ENCODE peak calls at places on chromosomes 3 and 15, in four cellular contexts. One of them, this sample, is unnamed.

GRCh38 chr15:90865702-90866101 is 2.7 kb upstream of the FURIN start:
- DNase-seq in left ventricle myocardium inferior: no peak
- DNase-seq in coronary artery: no peak
- DNase-seq in colonic mucosa: no peak
- DNase-seq in this sample: no peak

GRCh38 chr3:156729460-156730179 is 55.2 kb downstream of the TIPARP start:
- DNase-seq in coronary artery: no peak
- DNase-seq in colonic mucosa: no peak
- DNase-seq in left ventricle myocardium inferior: no peak
- DNase-seq in this sample: no peak

GRCh38 chr15:74442063-74442462 is 8.3 kb upstream of the SEMA7A start:
- DNase-seq in coronary artery: no peak
- DNase-seq in colonic mucosa: no peak
- DNase-seq in left ventricle myocardium inferior: no peak
- DNase-seq in this sample: no peak

GRCh38 chr15:40330368-40330836 is 6.9 kb downstream of the INAFM2 start:
- DNase-seq in left ventricle myocardium inferior: no peak
- DNase-seq in colonic mucosa: no peak
- DNase-seq in coronary artery: no peak
- DNase-seq in this sample: peak; percentile 92

GRCh38 chr3:104596551-104596950 is 770.2 kb upstream of the ALCAM start:
- DNase-seq in colonic mucosa: no peak
- DNase-seq in coronary artery: no peak
- DNase-seq in left ventricle myocardium inferior: no peak
- DNase-seq in this sample: no peak

GRCh38 chr15:61556037-61556648 is 327.0 kb upstream of the RORA start:
- DNase-seq in coronary artery: no peak
- DNase-seq in left ventricle myocardium inferior: no peak
- DNase-seq in colonic mucosa: no peak
- DNase-seq in this sample: no peak

GRCh38 chr3:79032686-79033318 is 735.0 kb downstream of the ROBO1 start:
- DNase-seq in coronary artery: no peak
- DNase-seq in left ventricle myocardium inferior: no peak
- DNase-seq in colonic mucosa: no peak
- DNase-seq in this sample: no peak

GRCh38 chr15:50298340-50298739 is 32.8 kb upstream of the HDC start:
- DNase-seq in coronary artery: no peak
- DNase-seq in colonic mucosa: no peak
- DNase-seq in left ventricle myocardium inferior: no peak
- DNase-seq in this sample: no peak

GRCh38 chr15:40845511-40846284 is 1.9 kb downstream of the SPINT1 start:
- DNase-seq in coronary artery: no peak
- DNase-seq in left ventricle myocardium inferior: no peak
- DNase-seq in colonic mucosa: peak; percentile 91
- DNase-seq in this sample: no peak

GRCh38 chr3:139299261-139300132 is 44.3 kb upstream of the MRPS22 start:
- DNase-seq in colonic mucosa: no peak
- DNase-seq in left ventricle myocardium inferior: no peak
- DNase-seq in coronary artery: no peak
- DNase-seq in this sample: peak; percentile 86

GRCh38 chr15:67080118-67080899 is 14.9 kb downstream of the SMAD3 start:
- DNase-seq in coronary artery: peak; percentile 85
- DNase-seq in left ventricle myocardium inferior: peak; percentile 37
- DNase-seq in colonic mucosa: no peak
- DNase-seq in this sample: peak; percentile 83

GRCh38 chr3:12222765-12223485 is 64.2 kb upstream of the TIMP4 start:
- DNase-seq in left ventricle myocardium inferior: no peak
- DNase-seq in coronary artery: no peak
- DNase-seq in colonic mucosa: no peak
- DNase-seq in this sample: no peak

GRCh38 chr3:11784962-11785361 is 61.7 kb downstream of the TAMM41 start:
- DNase-seq in coronary artery: no peak
- DNase-seq in colonic mucosa: no peak
- DNase-seq in left ventricle myocardium inferior: no peak
- DNase-seq in this sample: no peak

GRCh38 chr15:93830221-93830765 is 401.1 kb upstream of the MCTP2 start:
- DNase-seq in left ventricle myocardium inferior: no peak
- DNase-seq in colonic mucosa: no peak
- DNase-seq in coronary artery: no peak
- DNase-seq in this sample: no peak

GRCh38 chr15:74791667-74792066 is 9.8 kb downstream of the CSK start:
- DNase-seq in coronary artery: no peak
- DNase-seq in left ventricle myocardium inferior: no peak
- DNase-seq in colonic mucosa: peak; percentile 19
- DNase-seq in this sample: no peak

GRCh38 chr3:50302095-50303037 is 1.0 kb downstream of the HYAL1 start:
- DNase-seq in coronary artery: peak; percentile 75
- DNase-seq in left ventricle myocardium inferior: no peak
- DNase-seq in colonic mucosa: no peak
- DNase-seq in this sample: peak; percentile 59

GRCh38 chr3:149547413-149547812 is 72.9 kb downstream of the TM4SF4 start:
- DNase-seq in coronary artery: peak; percentile 87
- DNase-seq in colonic mucosa: peak; percentile 56
- DNase-seq in left ventricle myocardium inferior: peak; percentile 67
- DNase-seq in this sample: peak; percentile 83

GRCh38 chr3:70076394-70076793 is 76.9 kb downstream of the SAMMSON start:
- DNase-seq in coronary artery: no peak
- DNase-seq in left ventricle myocardium inferior: no peak
- DNase-seq in colonic mucosa: no peak
- DNase-seq in this sample: no peak

GRCh38 chr15:69390575-69390974 is 23.6 kb upstream of the KIF23 start:
- DNase-seq in left ventricle myocardium inferior: no peak
- DNase-seq in coronary artery: no peak
- DNase-seq in colonic mucosa: no peak
- DNase-seq in this sample: no peak

GRCh38 chr15:100330221-100330620 is 11.6 kb downstream of the ADAMTS17 start:
- DNase-seq in colonic mucosa: no peak
- DNase-seq in left ventricle myocardium inferior: no peak
- DNase-seq in coronary artery: peak; percentile 47
- DNase-seq in this sample: no peak

GRCh38 chr3:131730581-131730980 is 227.8 kb upstream of the MRPL3 start:
- DNase-seq in coronary artery: no peak
- DNase-seq in left ventricle myocardium inferior: no peak
- DNase-seq in colonic mucosa: no peak
- DNase-seq in this sample: no peak

DNA sequence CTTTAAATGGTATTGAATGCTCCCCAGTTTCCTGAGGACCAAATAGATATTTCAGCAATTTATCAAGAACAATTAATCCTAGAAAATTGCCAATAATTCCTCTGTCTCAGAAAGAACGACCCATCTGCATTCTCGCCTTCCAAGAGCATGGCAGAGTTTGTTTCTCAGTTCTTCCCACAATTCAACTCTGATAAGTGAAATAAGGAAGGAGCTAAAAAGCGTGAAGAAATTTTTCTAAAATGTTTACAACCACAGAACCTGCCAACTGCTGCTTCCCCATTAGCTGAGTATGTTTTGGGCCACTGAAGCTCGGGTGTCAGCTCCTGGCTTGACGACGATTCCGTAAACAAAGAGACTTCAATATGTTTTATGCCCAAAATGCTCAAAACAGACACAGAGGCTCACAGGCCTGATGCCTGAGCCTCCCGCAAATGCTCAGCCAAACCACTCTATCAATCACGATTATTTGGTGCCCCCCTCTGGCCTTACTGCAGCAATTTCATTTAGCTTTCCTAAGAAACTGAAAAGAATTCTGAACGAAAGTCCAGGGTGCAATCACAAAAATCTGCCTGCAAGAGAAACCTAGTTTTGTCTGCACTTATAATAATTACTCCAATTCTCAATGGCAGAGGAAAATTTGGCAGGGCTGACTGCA is 259.2 kb upstream of the CCDC54 start:
- DNase-seq in left ventricle myocardium inferior: no peak
- DNase-seq in coronary artery: no peak
- DNase-seq in colonic mucosa: no peak
- DNase-seq in this sample: peak; percentile 52
- TF ChIP-seq CTCF in left ventricle myocardium inferior: peak; percentile 56
- TF ChIP-seq CTCF in coronary artery: peak; percentile 25
- TF ChIP-seq CTCF in colonic mucosa: no peak
- TF ChIP-seq CTCF in this sample: peak; percentile 23

DNA sequence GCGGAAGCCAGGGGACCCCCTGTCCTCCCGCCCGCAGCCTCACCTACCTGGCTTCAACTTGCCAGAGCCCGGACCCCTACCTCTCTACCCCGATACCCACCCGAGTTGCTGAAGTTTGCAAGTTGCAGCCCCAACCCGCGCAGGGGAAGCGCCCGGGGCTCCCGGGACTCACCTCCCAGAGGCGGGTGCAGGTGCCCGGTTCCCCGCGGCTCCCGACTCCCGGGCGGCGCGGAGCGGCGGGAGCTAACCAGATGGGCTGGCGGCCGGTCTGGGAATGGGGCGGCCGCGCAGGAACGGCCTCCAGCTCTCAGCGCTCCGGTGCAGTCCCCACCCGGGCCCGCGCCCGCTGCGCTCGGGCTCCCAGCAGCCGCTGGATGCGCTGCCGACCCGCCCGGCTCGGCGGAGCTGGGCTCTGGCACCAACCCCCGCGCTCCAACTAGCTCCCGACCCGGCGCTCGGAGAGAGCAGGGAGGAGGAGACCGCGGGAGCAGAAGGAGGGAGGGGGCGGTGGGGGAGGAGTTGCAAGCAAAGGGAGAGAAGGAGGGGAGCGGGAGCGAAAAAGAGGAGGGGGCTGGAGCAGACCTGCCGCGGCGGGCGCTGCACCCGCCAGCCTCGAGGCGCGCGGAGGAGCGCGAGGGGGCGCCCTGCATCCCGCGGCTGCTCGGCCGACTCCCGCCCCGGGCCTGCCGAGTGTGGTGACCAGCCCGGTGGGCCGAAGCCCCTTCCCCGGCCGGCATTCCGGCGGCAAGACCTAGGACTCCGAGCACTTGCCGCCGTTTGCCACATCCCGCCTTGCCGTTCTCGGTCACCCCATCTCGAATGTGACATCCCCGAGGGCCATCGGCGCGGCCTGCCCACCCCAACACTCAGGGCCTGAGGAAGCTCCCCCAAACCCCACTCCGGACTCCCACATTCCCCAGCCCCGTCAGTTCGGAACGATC is at the start of gene SEMA5B:
- DNase-seq in coronary artery: no peak
- DNase-seq in colonic mucosa: peak; percentile 23
- DNase-seq in left ventricle myocardium inferior: peak; percentile 31
- DNase-seq in this sample: peak; percentile 33
- TF ChIP-seq CTCF in coronary artery: peak; percentile 65
- TF ChIP-seq CTCF in colonic mucosa: no peak
- TF ChIP-seq CTCF in left ventricle myocardium inferior: peak; percentile 68
- TF ChIP-seq CTCF in this sample: no peak

GRCh38 chr3:52509753-52510328 is 14.7 kb downstream of the STAB1 start:
- DNase-seq in colonic mucosa: no peak
- DNase-seq in left ventricle myocardium inferior: no peak
- DNase-seq in coronary artery: no peak
- DNase-seq in this sample: no peak
- TF ChIP-seq CTCF in colonic mucosa: no peak
- TF ChIP-seq CTCF in left ventricle myocardium inferior: no peak
- TF ChIP-seq CTCF in coronary artery: no peak
- TF ChIP-seq CTCF in this sample: no peak

DNA sequence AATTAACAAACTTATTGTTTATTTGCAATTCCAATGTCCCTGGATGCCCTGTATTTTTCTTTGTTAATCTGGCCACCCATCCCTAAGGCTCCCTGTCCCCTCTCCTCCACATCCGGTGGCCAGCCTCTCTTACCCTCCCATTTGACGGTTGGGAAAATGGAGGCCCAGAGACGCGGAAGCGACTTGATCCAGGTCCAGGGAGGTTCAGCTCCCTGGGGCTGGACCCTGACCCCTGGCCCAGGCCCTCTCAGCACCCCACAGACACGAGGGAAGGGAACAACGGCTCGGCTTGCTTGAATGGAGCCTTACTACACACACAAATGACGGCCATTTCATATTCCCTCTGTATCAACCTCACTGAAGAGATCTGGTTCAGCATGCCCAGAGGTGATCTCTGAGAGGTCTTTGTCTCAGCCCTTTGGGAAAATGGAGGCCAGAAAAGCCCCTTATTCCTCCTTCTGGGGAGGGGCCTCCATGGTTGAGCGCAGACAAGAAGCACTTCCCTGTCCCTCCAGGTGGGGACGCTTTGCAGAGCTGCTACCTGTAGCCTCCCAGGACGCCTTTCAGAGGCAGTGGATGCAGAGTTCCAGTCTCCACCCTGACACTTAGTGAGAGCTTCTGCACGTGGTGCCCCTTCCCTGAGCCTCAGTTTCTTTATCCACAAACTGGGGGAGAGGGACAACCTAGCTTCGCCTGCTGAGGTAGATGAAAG is 82.1 kb downstream of the ATP2B2 start:
- DNase-seq in coronary artery: no peak
- DNase-seq in left ventricle myocardium inferior: no peak
- DNase-seq in colonic mucosa: no peak
- DNase-seq in this sample: no peak
- TF ChIP-seq CTCF in coronary artery: no peak
- TF ChIP-seq CTCF in left ventricle myocardium inferior: no peak
- TF ChIP-seq CTCF in colonic mucosa: no peak
- TF ChIP-seq CTCF in this sample: no peak

GRCh38 chr3:111899966-111900365 is 40.9 kb downstream of the PHLDB2 start:
- DNase-seq in colonic mucosa: no peak
- DNase-seq in coronary artery: no peak
- DNase-seq in left ventricle myocardium inferior: no peak
- DNase-seq in this sample: no peak

GRCh38 chr3:111890051-111890580 is 31.1 kb downstream of the PHLDB2 start:
- DNase-seq in left ventricle myocardium inferior: no peak
- DNase-seq in colonic mucosa: no peak
- DNase-seq in coronary artery: no peak
- DNase-seq in this sample: no peak

GRCh38 chr3:111892070-111892469 is 33.0 kb downstream of the PHLDB2 start:
- DNase-seq in coronary artery: no peak
- DNase-seq in colonic mucosa: no peak
- DNase-seq in left ventricle myocardium inferior: no peak
- DNase-seq in this sample: no peak

DNA sequence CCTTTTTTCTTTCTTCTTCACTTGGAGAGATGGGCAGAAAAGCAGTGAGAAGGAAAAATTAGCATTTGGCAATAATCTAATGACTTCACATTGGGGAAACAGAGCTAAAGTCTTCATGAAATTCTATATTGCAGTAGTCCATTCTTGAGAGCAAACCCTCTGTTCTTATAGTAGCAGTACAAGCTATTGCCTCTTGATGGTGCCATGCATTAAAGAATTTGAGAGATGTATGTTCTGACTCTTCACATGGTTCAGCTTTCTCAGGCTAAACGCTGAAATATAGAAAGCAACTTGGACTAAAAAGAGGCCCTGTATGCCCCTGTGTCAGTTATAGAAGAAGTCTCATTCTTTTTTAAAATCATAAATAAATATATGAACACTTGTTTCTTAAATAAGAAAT is 36.0 kb downstream of the PHLDB2 start:
- DNase-seq in left ventricle myocardium inferior: no peak
- DNase-seq in coronary artery: no peak
- DNase-seq in colonic mucosa: no peak
- DNase-seq in this sample: no peak
- TF ChIP-seq CTCF in left ventricle myocardium inferior: peak; percentile 39
- TF ChIP-seq CTCF in coronary artery: no peak
- TF ChIP-seq CTCF in colonic mucosa: no peak
- TF ChIP-seq CTCF in this sample: no peak

DNA sequence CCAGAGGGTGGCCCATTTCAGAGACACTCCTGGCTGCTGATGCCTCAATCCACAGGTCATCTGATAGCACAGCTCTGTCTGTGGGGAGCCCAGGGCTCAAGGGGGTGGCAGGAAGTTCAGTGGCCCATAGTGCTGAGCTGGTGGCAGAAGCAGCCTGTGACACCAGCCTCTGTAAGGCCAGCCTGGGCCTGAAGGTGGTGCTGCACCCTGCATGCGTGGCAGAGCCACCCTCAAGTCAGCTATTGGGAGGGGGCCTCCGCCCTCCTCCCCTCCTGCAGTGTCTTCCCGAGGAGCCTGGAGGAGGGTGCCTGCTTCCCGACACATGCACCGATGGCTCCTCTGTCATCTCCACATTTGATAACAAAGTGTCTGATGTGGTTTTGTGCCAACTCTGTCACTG is 3.0 kb downstream of the PLA1A start:
- DNase-seq in colonic mucosa: no peak
- DNase-seq in left ventricle myocardium inferior: peak; percentile 27
- DNase-seq in coronary artery: no peak
- DNase-seq in this sample: peak; percentile 48
- TF ChIP-seq CTCF in colonic mucosa: peak; percentile 25
- TF ChIP-seq CTCF in left ventricle myocardium inferior: peak; percentile 65
- TF ChIP-seq CTCF in coronary artery: no peak
- TF ChIP-seq CTCF in this sample: peak; percentile 63

This sample was measured in adrenal gland.